ENCODE peak calls at places on chromosomes 12 and 14, in seven cellular contexts. C is neural progenitor cell, Q is suprapubic skin, F is OCI-LY7, R is foreskin keratinocyte, Y is A549, M is heart right ventricle. G is an unnamed sample.

GRCh38 chr14:95196268-95196667 is 38.9 kb upstream of the DICER1 start:
- DNase-seq in C (no peak), Q (no peak), F (peak), R (no peak), Y (peak), M (no peak), G (no peak)

GRCh38 chr12:58341791-58342190 is 400.4 kb downstream of the ATP23 start:
- DNase-seq in C (no peak), Q (no peak), F (no peak), R (no peak), Y (no peak), M (no peak), G (no peak)

GRCh38 chr12:13727707-13728147 is 253.7 kb downstream of the GRIN2B start:
- DNase-seq in C (no peak), Q (no peak), F (no peak), R (no peak), Y (no peak), M (no peak), G (no peak)

GRCh38 chr12:53078425-53079225 is 565 bp downstream of the SPRYD3 start:
- DNase-seq in C (no peak), Q (peak), F (peak), R (peak), Y (no peak), M (no peak), G (no peak)

GRCh38 chr14:103427485-103428443 is 42.5 kb downstream of the MARK3 start:
- DNase-seq in C (peak), Q (no peak), F (no peak), R (no peak), Y (no peak), M (no peak), G (no peak)

GRCh38 chr14:37709419-37710195 is 114.2 kb downstream of the TTC6 start:
- DNase-seq in C (no peak), Q (no peak), F (peak), R (no peak), Y (no peak), M (no peak), G (no peak)

GRCh38 chr14:103129301-103130016 is 6.2 kb downstream of the TNFAIP2 start:
- DNase-seq in C (no peak), Q (no peak), F (no peak), R (no peak), Y (no peak), M (no peak), G (no peak)

GRCh38 chr14:53957739-53958138 is 1.1 kb upstream of the BMP4 start:
- DNase-seq in C (peak), Q (no peak), F (no peak), R (no peak), Y (no peak), M (no peak), G (no peak)

GRCh38 chr14:98949506-98950135 is 322.4 kb downstream of the BCL11B start:
- DNase-seq in C (peak), Q (peak), F (no peak), R (no peak), Y (no peak), M (no peak), G (no peak)

GRCh38 chr12:57738661-57739237 is at the start of gene AGAP2:
- DNase-seq in C (peak), Q (no peak), F (no peak), R (no peak), Y (no peak), M (no peak), G (peak)

GRCh38 chr14:60315591-60315990 is 66.6 kb downstream of the PPM1A start:
- DNase-seq in C (peak), Q (no peak), F (no peak), R (no peak), Y (no peak), M (no peak), G (no peak)

GRCh38 chr14:71438684-71439083 is 493.5 kb upstream of the RGS6 start:
- DNase-seq in C (no peak), Q (no peak), F (no peak), R (no peak), Y (no peak), M (no peak), G (peak)

GRCh38 chr14:75905505-75905904 is 76.3 kb downstream of the TGFB3 start:
- DNase-seq in C (no peak), Q (no peak), F (no peak), R (no peak), Y (no peak), M (no peak), G (no peak)

GRCh38 chr12:46983959-46984833 is 95.2 kb upstream of the PCED1B start:
- DNase-seq in C (peak), Q (no peak), F (peak), R (peak), Y (peak), M (no peak), G (no peak)

GRCh38 chr14:64992328-64992885 is 5.7 kb downstream of the FNTB start:
- DNase-seq in C (no peak), Q (no peak), F (no peak), R (no peak), Y (no peak), M (no peak), G (no peak)

GRCh38 chr12:95790912-95791849 is 617 bp upstream of the NTN4 start:
- DNase-seq in C (peak), Q (no peak), F (no peak), R (no peak), Y (peak), M (peak), G (no peak)

GRCh38 chr14:30227871-30228270 is 300.2 kb upstream of the PRKD1 start:
- DNase-seq in C (no peak), Q (no peak), F (no peak), R (peak), Y (no peak), M (no peak), G (no peak)

GRCh38 chr12:38155020-38155395 is 161.6 kb upstream of the ALG10B start:
- DNase-seq in C (no peak), Q (no peak), F (no peak), R (no peak), Y (no peak), M (no peak), G (no peak)

GRCh38 chr12:88932457-88932856 is 352.2 kb upstream of the KITLG start:
- DNase-seq in C (no peak), Q (no peak), F (no peak), R (no peak), Y (no peak), M (no peak), G (no peak)

GRCh38 chr12:27185234-27186045 is 58.6 kb upstream of the STK38L start:
- DNase-seq in C (no peak), Q (no peak), F (no peak), R (no peak), Y (no peak), M (no peak), G (no peak)

GRCh38 chr12:19547258-19547657 is 108.0 kb downstream of the AEBP2 start:
- DNase-seq in C (no peak), Q (no peak), F (no peak), R (no peak), Y (no peak), M (no peak), G (no peak)

GRCh38 chr14:87397499-87397898 is 595.5 kb downstream of the GALC start:
- DNase-seq in C (no peak), Q (no peak), F (peak), R (no peak), Y (no peak), M (no peak), G (no peak)

GRCh38 chr12:55037349-55037748 is 17.6 kb downstream of the NEUROD4 start:
- DNase-seq in C (no peak), Q (no peak), F (no peak), R (no peak), Y (no peak), M (no peak), G (no peak)

GRCh38 chr12:106551410-106551809 is 31.4 kb upstream of the RFX4 start:
- DNase-seq in C (no peak), Q (no peak), F (no peak), R (no peak), Y (no peak), M (no peak), G (no peak)

GRCh38 chr12:67969134-67969782 is 20.0 kb upstream of the IFNG-AS1 start:
- DNase-seq in C (no peak), Q (no peak), F (no peak), R (no peak), Y (no peak), M (no peak), G (no peak)

GRCh38 chr14:46048127-46048526 is 603.5 kb downstream of the RPL10L start:
- DNase-seq in C (peak), Q (no peak), F (peak), R (peak), Y (no peak), M (no peak), G (no peak)

GRCh38 chr12:58068706-58069105 is 127.3 kb downstream of the ATP23 start:
- DNase-seq in C (no peak), Q (no peak), F (no peak), R (no peak), Y (no peak), M (no peak), G (no peak)

GRCh38 chr14:61553730-61554641 is 141.3 kb upstream of the HIF1A start:
- DNase-seq in C (peak), Q (no peak), F (no peak), R (no peak), Y (peak), M (no peak), G (no peak)

GRCh38 chr14:71056168-71056567 is 148.9 kb downstream of the PCNX1 start:
- DNase-seq in C (no peak), Q (no peak), F (no peak), R (no peak), Y (no peak), M (no peak), G (no peak)

GRCh38 chr12:57340104-57340503 is 89.1 kb upstream of the STAC3 start:
- DNase-seq in C (peak), Q (no peak), F (no peak), R (no peak), Y (peak), M (no peak), G (no peak)

GRCh38 chr12:93621986-93622385 is 49.5 kb downstream of the SOCS2 start:
- DNase-seq in C (no peak), Q (no peak), F (no peak), R (no peak), Y (no peak), M (no peak), G (no peak)

GRCh38 chr12:42407306-42407705 is 81.3 kb downstream of the PPHLN1 start:
- DNase-seq in C (no peak), Q (no peak), F (no peak), R (peak), Y (no peak), M (no peak), G (no peak)

GRCh38 chr12:97006585-97006984 is 99.5 kb downstream of the NEDD1 start:
- DNase-seq in C (no peak), Q (no peak), F (no peak), R (peak), Y (no peak), M (no peak), G (no peak)

GRCh38 chr12:102120886-102121285 is 903 bp downstream of the PARPBP start:
- DNase-seq in C (peak), Q (no peak), F (peak), R (peak), Y (peak), M (no peak), G (no peak)

GRCh38 chr12:124217508-124217981 is 77.3 kb upstream of the RFLNA start:
- DNase-seq in C (peak), Q (no peak), F (no peak), R (no peak), Y (no peak), M (no peak), G (no peak)

GRCh38 chr12:109475993-109476806 is 900 bp downstream of the KCTD10 start:
- DNase-seq in C (peak), Q (no peak), F (peak), R (no peak), Y (no peak), M (no peak), G (no peak)

GRCh38 chr12:100827901-100828520 is 33.4 kb downstream of the ANO4 start:
- DNase-seq in C (peak), Q (no peak), F (peak), R (no peak), Y (peak), M (no peak), G (no peak)

GRCh38 chr12:117038919-117039318 is 60.3 kb downstream of the TESC start:
- DNase-seq in C (no peak), Q (no peak), F (no peak), R (no peak), Y (no peak), M (no peak), G (no peak)
- H3K27ac ChIP-seq in C (no peak), Q (no peak), F (no peak), R (no peak), Y (no peak), M (no peak), G (peak)

GRCh38 chr14:89773644-89774316 is 180.8 kb downstream of the EFCAB11 start:
- DNase-seq in C (peak), Q (no peak), F (peak), R (peak), Y (peak), M (peak), G (no peak)
- H3K27ac ChIP-seq in C (no peak), Q (no peak), F (peak), R (no peak), Y (peak), M (no peak), G (no peak)

GRCh38 chr12:666766-667308 is 3.6 kb upstream of the NINJ2 start:
- DNase-seq in C (peak), Q (no peak), F (no peak), R (no peak), Y (no peak), M (no peak), G (no peak)
- H3K27ac ChIP-seq in C (no peak), Q (no peak), F (no peak), R (no peak), Y (peak), M (no peak), G (no peak)

DNA sequence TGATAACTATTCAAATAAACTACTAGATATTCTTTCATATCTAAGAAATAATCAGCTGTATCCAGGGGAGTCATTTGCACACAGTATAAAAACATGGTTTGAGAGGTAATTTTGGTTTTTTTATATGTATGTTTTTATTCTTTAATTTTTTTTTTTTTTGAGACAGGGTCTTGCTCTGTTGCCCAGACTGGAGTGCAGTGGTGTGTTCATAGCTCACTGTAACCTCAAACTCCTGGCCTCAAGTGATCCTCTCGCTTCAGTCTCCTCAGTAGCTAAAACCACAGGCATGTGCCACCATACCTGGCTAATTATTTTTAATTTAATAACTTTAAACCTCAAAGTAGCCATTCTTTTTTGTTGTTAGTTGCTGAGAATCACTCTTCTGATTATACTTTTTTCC is 1.8 kb downstream of the PRORP start:
- DNase-seq in C (no peak), Q (no peak), F (no peak), R (no peak), Y (no peak), M (no peak), G (no peak)
- H3K27ac ChIP-seq in C (no peak), Q (no peak), F (peak), R (no peak), Y (no peak), M (no peak), G (no peak)

DNA sequence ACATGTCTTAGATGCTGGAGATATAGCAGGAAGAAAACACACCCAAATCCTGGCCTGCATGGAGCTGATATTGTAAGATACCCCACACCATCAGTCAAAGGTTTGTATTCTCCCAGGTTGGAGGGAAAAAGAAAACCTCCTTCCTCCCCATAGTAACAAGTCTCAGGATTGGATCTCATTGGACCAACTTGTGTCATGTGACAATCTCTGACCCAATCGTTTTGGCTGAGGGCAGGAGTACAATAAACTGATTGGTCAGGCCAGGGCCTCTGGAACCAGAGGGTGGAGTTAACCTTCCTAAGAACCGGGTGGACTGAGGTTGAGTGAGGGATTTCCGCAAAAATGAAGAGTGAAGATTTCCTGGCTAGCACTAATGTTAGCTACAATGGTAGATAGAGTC is 219.7 kb downstream of the AACS start:
- DNase-seq in C (no peak), Q (no peak), F (peak), R (no peak), Y (no peak), M (no peak), G (no peak)
- H3K27ac ChIP-seq in C (no peak), Q (no peak), F (no peak), R (no peak), Y (no peak), M (no peak), G (no peak)

GRCh38 chr14:31855262-31855661 is 221.8 kb upstream of the ARHGAP5 start:
- DNase-seq in C (no peak), Q (no peak), F (no peak), R (no peak), Y (no peak), M (no peak), G (no peak)

GRCh38 chr14:31854508-31855075 is 222.5 kb upstream of the ARHGAP5 start:
- DNase-seq in C (no peak), Q (no peak), F (no peak), R (no peak), Y (no peak), M (no peak), G (no peak)

GRCh38 chr14:31858868-31859267 is 218.2 kb upstream of the ARHGAP5 start:
- DNase-seq in C (no peak), Q (no peak), F (no peak), R (no peak), Y (no peak), M (no peak), G (no peak)
- H3K27ac ChIP-seq in C (no peak), Q (no peak), F (no peak), R (no peak), Y (no peak), M (no peak), G (no peak)

GRCh38 chr12:108311605-108312004 is 27.5 kb downstream of the CMKLR1 start:
- DNase-seq in C (no peak), Q (no peak), F (no peak), R (no peak), Y (no peak), M (no peak), G (no peak)

GRCh38 chr12:108312073-108312884 is 26.8 kb downstream of the CMKLR1 start:
- DNase-seq in C (no peak), Q (no peak), F (no peak), R (no peak), Y (no peak), M (no peak), G (no peak)

GRCh38 chr12:108313609-108314331 is 25.3 kb downstream of the CMKLR1 start:
- DNase-seq in C (no peak), Q (no peak), F (peak), R (no peak), Y (no peak), M (peak), G (no peak)

GRCh38 chr12:108312885-108313203 is 26.3 kb downstream of the CMKLR1 start:
- DNase-seq in C (no peak), Q (no peak), F (no peak), R (no peak), Y (no peak), M (peak), G (no peak)

DNA sequence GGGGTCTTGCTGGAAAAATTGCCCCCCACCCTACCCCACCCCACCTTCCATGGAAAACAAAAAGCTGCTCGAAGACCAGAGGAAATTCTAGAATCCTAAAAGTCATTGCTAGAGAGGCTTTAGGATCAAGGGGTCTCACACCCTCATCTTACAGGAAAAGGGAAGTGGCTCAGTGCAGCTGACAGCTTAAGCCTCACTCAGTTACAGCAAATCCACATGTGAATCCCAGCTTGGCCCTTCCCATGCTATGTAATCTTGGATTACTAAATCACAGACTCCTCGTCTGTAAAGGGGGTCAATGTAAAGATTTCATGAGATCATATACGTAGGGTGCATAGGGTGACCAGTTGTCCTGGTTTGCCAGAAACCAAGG is 25.9 kb downstream of the CMKLR1 start:
- DNase-seq in C (no peak), Q (no peak), F (no peak), R (no peak), Y (no peak), M (no peak), G (no peak)
- H3K27ac ChIP-seq in C (no peak), Q (peak), F (no peak), R (no peak), Y (no peak), M (peak), G (peak)

DNA sequence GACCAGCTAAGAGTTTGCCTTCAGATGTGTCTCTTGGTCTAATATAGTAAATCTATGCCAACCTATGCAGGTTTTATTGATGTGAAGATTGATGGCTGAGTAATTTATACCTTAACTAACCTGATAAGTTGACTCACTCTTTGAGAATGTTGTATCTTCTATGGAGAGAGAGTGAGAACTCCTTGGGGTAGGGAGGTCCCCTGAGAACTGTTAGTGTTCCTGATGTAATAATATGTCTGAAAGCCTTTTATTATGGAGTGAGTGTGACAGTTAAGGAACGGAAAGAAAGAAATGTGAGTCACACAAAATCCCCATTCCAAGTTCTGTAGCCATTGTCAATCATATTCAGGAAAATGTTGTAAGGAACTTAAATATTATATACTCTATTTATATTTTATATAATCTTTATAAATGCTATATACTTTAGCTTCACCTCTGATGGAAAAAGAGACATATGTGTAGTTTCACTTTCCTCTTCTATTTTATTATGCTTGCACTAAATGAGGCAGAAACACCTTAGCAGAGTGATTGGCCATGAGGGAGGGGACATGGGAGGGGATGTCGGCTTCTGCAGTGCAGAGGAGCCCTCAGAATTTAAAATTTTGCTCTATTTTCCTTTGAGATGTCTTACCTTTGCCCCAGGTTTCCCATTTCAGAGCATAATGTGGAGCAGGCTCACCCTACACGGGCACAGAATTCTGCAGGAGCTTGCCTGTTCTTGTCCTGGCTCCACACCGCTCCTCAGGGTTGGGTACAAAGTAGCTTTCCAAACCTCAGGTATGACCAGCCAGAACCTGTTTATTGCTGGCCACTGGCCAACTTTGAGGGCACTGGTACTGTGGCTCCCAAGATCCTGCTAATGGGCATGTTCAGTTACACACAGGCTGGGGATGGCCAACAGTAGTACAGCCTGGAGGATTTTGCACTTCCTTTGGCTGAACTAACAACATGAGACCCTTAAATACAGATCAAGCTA is 57.7 kb downstream of the ARF6 start:
- DNase-seq in C (no peak), Q (peak), F (no peak), R (peak), Y (no peak), M (no peak), G (no peak)
- H3K27ac ChIP-seq in C (no peak), Q (peak), F (no peak), R (peak), Y (peak), M (no peak), G (no peak)

G was measured in caudate nucleus.